ENCODE peak calls at places on chromosomes 13 and 19, in five cellular contexts. G, H, K, S and V are unnamed samples.

GRCh38 chr13:110323172-110323851 is 16.2 kb downstream of the COL4A2 start:
- DNase-seq in H (no peak), K (no peak), S (no peak), G (no peak), V (no peak)

GRCh38 chr13:110444226-110444653 is 117.3 kb downstream of the RAB20 start:
- DNase-seq in H (no peak), S (no peak), K (no peak), G (no peak), V (no peak)

GRCh38 chr19:41427647-41428480 is 690 bp upstream of the B3GNT8 start:
- DNase-seq in H (peak; percentile 68), S (no peak), K (no peak), G (no peak), V (no peak)

GRCh38 chr13:19618925-19619324 is 14.5 kb upstream of the MPHOSPH8 start:
- DNase-seq in S (peak; percentile 79), K (no peak), G (peak; percentile 33), H (peak; percentile 46), V (no peak)

GRCh38 chr13:42048323-42048624 is 174 bp upstream of the DGKH start:
- DNase-seq in G (no peak), K (no peak), H (peak; percentile 78), S (no peak), V (no peak)

GRCh38 chr19:38402967-38403674 is at the start of gene FAM98C:
- DNase-seq in S (peak; percentile 93), K (peak; percentile 92), G (peak; percentile 99), H (peak; percentile 99), V (peak; percentile 76)

GRCh38 chr13:111470933-111471332 is 150.5 kb downstream of the TEX29 start:
- DNase-seq in S (no peak), K (no peak), H (no peak), G (no peak), V (no peak)

GRCh38 chr19:10861118-10861651 is 10.2 kb upstream of the CARM1 start:
- DNase-seq in H (peak; percentile 84), S (peak; percentile 54), G (no peak), K (no peak), V (no peak)

GRCh38 chr13:73593199-73593765 is 534.5 kb downstream of the KLF5 start:
- DNase-seq in S (peak; percentile 5), K (no peak), H (no peak), G (no peak), V (no peak)

GRCh38 chr13:48446454-48446853 is 33.5 kb upstream of the LPAR6 start:
- DNase-seq in K (no peak), G (no peak), S (no peak), H (no peak), V (no peak)

GRCh38 chr19:18159810-18160209 is 6.8 kb downstream of the PIK3R2 start:
- DNase-seq in H (no peak), G (no peak), K (no peak), S (no peak), V (no peak)

GRCh38 chr13:32947886-32948285 is 68.3 kb upstream of the KL start:
- DNase-seq in G (no peak), K (no peak), H (no peak), S (no peak), V (no peak)

GRCh38 chr13:32125221-32125621 is 93.6 kb downstream of the FRY start:
- DNase-seq in H (no peak), G (no peak), S (no peak), K (no peak), V (no peak)

GRCh38 chr19:15469513-15470297 is 5.4 kb upstream of the RASAL3 start:
- DNase-seq in G (no peak), S (no peak), K (no peak), H (peak; percentile 60), V (no peak)

GRCh38 chr13:18993884-18994660 is 187.6 kb downstream of the TUBA3C start:
- DNase-seq in S (no peak), H (no peak), K (no peak), G (no peak), V (no peak)

GRCh38 chr13:49214917-49215376 is 5.2 kb upstream of the MLNR start:
- DNase-seq in G (no peak), S (peak; percentile 78), K (peak; percentile 33), H (peak; percentile 59), V (no peak)

GRCh38 chr19:3136684-3137055 is 837 bp downstream of the GNA15 start:
- DNase-seq in G (no peak), H (no peak), K (no peak), S (no peak), V (no peak)

GRCh38 chr19:3135961-3136683 is at the start of gene GNA15:
- DNase-seq in S (no peak), H (no peak), K (no peak), G (no peak), V (no peak)

GRCh38 chr19:3137139-3137538 is 1.3 kb downstream of the GNA15 start:
- DNase-seq in S (no peak), G (no peak), K (no peak), H (no peak), V (no peak)

GRCh38 chr19:3140667-3141038 is 4.8 kb downstream of the GNA15 start:
- DNase-seq in S (no peak), H (no peak), K (no peak), G (no peak), V (no peak)

DNA sequence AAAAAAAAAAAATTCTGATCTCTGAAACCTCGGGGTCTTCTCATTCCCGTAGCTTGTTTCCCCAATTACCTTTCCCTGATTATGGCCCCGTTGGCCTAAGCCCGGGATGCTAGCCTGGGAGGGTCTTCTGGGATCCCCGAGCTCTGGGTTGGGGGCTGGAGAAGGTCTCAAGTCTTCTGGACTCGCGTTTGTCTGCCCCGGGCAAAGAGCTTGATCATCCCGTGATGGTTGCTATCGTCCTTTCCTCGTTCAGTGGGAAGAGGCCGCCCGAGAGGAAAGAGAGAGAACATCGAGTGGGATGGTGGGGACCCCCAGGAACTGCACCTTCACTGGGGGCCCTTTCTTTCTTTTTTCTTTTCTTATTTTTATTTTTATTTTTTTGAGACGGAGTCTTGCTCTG is 2.4 kb downstream of the GNA15 start:
- DNase-seq in S (no peak), K (no peak), H (no peak), G (no peak), V (no peak)
- TF ChIP-seq SUZ12 in S (no peak), K (no peak), H (no peak), G (no peak), V (no peak)

DNA sequence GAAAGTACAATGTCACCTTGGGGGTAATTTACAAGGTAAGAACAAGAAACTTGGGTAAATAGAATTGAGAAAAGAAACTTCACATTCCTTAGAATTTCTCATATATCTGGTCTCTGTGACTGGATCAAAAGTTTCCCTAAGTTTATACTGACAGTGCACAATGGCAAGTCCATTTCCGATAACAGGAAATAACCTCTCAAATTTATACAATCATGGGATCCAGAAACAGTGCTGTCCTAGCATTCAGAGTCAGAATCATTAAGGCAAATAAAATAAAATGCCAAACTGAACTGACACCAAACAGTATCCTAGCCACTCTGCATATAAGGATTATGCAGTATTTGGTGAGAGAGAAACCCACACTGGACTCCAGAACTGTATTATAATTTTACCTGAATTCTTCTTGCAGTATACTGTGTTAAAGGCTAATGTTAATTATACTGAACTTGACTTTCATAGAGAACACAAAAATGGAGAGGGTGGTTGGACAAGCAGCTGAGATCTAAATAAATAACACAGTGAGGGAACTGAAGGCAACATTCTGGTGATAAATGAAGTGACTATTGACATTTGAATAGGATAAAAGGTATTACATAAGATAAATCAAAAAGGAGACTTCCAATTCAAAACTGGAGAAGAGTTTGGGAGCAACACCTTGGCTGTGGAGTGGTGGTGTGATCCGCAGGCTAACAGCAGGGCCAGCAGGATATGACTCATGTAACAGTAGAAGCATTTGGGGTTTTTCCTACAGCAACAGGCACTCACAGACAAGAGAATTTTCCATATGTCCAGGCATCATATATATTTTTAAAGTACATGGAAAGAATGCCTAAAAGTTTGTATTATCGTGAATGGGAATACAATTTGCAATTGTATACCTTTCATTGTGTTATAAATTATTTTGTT is 932.5 kb upstream of the MIR17HG start:
- DNase-seq in G (peak; percentile 35), K (no peak), H (no peak), S (no peak), V (no peak)
- TF ChIP-seq SUZ12 in G (no peak), K (no peak), H (no peak), S (no peak), V (no peak)

DNA sequence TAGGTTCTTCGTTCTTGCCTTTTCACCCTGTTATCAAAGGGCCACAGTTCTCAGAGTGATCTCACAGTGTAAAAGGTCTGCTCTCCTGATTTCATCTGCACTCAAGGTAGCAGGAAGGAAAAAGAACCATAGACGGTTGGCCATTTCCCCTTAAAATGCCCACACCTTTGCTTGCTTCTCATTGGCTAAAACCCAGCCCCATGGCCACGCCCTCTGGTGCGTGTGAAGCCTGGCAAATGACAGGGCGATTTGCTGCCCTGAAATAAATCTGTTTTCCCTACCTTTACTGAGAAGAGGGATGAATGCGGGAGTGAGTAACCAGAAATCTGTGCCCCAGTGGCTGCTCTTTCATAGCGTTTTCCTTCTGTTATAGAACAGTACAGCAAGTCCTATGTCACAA is 269.3 kb downstream of the POU4F1 start:
- DNase-seq in S (no peak), K (no peak), G (no peak), H (no peak), V (no peak)
- TF ChIP-seq SUZ12 in S (no peak), K (no peak), G (no peak), H (no peak), V (no peak)

GRCh38 chr19:1474011-1474764 is 4.8 kb downstream of the C19orf25 start:
- DNase-seq in H (no peak), S (no peak), G (no peak), K (no peak), V (no peak)
- TF ChIP-seq SUZ12 in H (no peak), S (no peak), G (no peak), K (no peak), V (no peak)

GRCh38 chr19:52086481-52086880 is 9.1 kb downstream of the ZNF841 start:
- DNase-seq in S (no peak), H (no peak), K (no peak), G (no peak), V (no peak)
- TF ChIP-seq SUZ12 in S (no peak), H (no peak), K (no peak), G (no peak), V (no peak)